ENCODE peak calls at places on chromosome 20, in six cellular contexts. X is mucosa of descending colon, P is body of pancreas, J is right lobe of liver, S is neural progenitor cell, I is PC-9. Y is an unnamed sample.

GRCh38 chr20:25147716-25148115 is 47.8 kb upstream of the ENTPD6 start:
- DNase-seq in X (no peak), P (no peak), J (no peak), S (no peak), I (no peak), Y (no peak)

GRCh38 chr20:32893263-32893877 is 34.6 kb downstream of the EFCAB8 start:
- DNase-seq in X (no peak), P (no peak), J (no peak), S (no peak), I (no peak), Y (peak)

GRCh38 chr20:50475879-50476292 is 34.3 kb upstream of the PTPN1 start:
- DNase-seq in X (peak), P (peak), J (no peak), S (no peak), I (peak), Y (no peak)

GRCh38 chr20:24160563-24161355 is 172.2 kb upstream of the GGTLC1 start:
- DNase-seq in X (peak), P (peak), J (no peak), S (peak), I (no peak), Y (peak)

GRCh38 chr20:49608752-49609670 is 41.1 kb upstream of the PTGIS start:
- DNase-seq in X (peak), P (peak), J (peak), S (peak), I (peak), Y (peak)

GRCh38 chr20:22827916-22828315 is 207.2 kb upstream of the SSTR4 start:
- DNase-seq in X (no peak), P (no peak), J (no peak), S (no peak), I (no peak), Y (no peak)

GRCh38 chr20:6489361-6490154 is 277.9 kb upstream of the BMP2 start:
- DNase-seq in X (peak), P (no peak), J (no peak), S (no peak), I (peak), Y (no peak)

GRCh38 chr20:24721891-24722530 is 227.1 kb upstream of the CST7 start:
- DNase-seq in X (no peak), P (no peak), J (no peak), S (no peak), I (no peak), Y (no peak)

GRCh38 chr20:3613821-3614440 is 49.3 kb downstream of the GFRA4 start:
- DNase-seq in X (no peak), P (no peak), J (no peak), S (peak), I (no peak), Y (no peak)

GRCh38 chr20:50226093-50226974 is 35.7 kb downstream of the CEBPB start:
- DNase-seq in X (no peak), P (no peak), J (peak), S (no peak), I (no peak), Y (peak)

GRCh38 chr20:2137552-2138201 is 36.0 kb downstream of the STK35 start:
- DNase-seq in X (no peak), P (no peak), J (no peak), S (no peak), I (no peak), Y (no peak)

GRCh38 chr20:49281059-49281912 is 3.4 kb upstream of the ZNFX1 start:
- DNase-seq in X (no peak), P (no peak), J (no peak), S (peak), I (peak), Y (no peak)

GRCh38 chr20:1961374-1961773 is 32.5 kb downstream of the PDYN start:
- DNase-seq in X (no peak), P (no peak), J (no peak), S (no peak), I (no peak), Y (no peak)

GRCh38 chr20:14953736-14954135 is 616.3 kb upstream of the FLRT3 start:
- DNase-seq in X (no peak), P (no peak), J (no peak), S (no peak), I (no peak), Y (no peak)

GRCh38 chr20:24827603-24828295 is 121.3 kb upstream of the CST7 start:
- DNase-seq in X (no peak), P (no peak), J (no peak), S (no peak), I (no peak), Y (no peak)

GRCh38 chr20:16262594-16262993 is 310.7 kb downstream of the KIF16B start:
- DNase-seq in X (no peak), P (peak), J (no peak), S (no peak), I (no peak), Y (no peak)

GRCh38 chr20:16260911-16261310 is 312.3 kb downstream of the KIF16B start:
- DNase-seq in X (no peak), P (no peak), J (no peak), S (no peak), I (no peak), Y (no peak)

GRCh38 chr20:16263582-16263981 is 309.7 kb downstream of the KIF16B start:
- DNase-seq in X (no peak), P (no peak), J (no peak), S (no peak), I (no peak), Y (no peak)

GRCh38 chr20:16258766-16259165 is 314.5 kb downstream of the KIF16B start:
- DNase-seq in X (no peak), P (no peak), J (no peak), S (no peak), I (no peak), Y (no peak)

DNA sequence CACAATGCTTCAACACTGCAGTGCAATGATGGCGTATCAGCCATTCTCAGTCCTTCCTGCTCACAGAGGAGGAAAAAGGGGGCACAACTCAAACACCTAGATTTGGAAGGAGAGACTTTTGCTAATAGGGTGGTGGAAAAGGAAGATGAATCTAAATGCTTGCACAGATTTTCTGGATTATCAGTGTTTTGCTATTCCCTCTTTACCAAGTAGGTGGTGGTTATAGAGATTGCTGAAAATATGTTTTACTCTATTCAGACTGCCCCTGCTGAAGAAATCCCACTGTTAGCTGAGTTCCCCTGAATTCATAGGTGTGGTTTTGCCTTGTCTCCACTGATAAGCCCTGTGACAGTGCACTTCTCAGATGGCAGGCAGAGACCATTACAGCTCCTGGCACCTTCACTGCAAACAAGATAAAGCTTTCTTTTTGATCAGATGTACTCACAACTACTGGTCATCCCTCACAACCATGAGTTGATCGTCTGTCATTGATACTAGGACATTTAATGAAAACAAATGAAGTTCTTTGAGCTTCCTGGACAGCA is 311.4 kb downstream of the KIF16B start:
- DNase-seq in X (no peak), P (no peak), J (no peak), S (no peak), I (no peak), Y (no peak)
- H3K4me3 ChIP-seq in X (no peak), P (no peak), J (no peak), S (no peak), I (no peak), Y (no peak)

GRCh38 chr20:35454881-35455609 is at the start of gene CEP250:
- DNase-seq in X (peak), P (peak), J (peak), S (peak), I (peak), Y (peak)

GRCh38 chr20:35458388-35458787 is 3.0 kb downstream of the CEP250 start:
- DNase-seq in X (no peak), P (no peak), J (no peak), S (no peak), I (no peak), Y (no peak)

GRCh38 chr20:35448788-35449373 is 6.5 kb upstream of the CEP250 start:
- DNase-seq in X (no peak), P (no peak), J (no peak), S (no peak), I (no peak), Y (no peak)

GRCh38 chr20:35451295-35451694 is 4.1 kb upstream of the CEP250 start:
- DNase-seq in X (peak), P (no peak), J (no peak), S (no peak), I (no peak), Y (no peak)

GRCh38 chr20:35453647-35454046 is 1.8 kb upstream of the CEP250 start:
- DNase-seq in X (no peak), P (no peak), J (no peak), S (no peak), I (no peak), Y (no peak)
- H3K4me3 ChIP-seq in X (no peak), P (no peak), J (no peak), S (peak), I (peak), Y (no peak)

GRCh38 chr20:37385176-37385575 is 39.2 kb downstream of the SRC start:
- DNase-seq in X (no peak), P (no peak), J (no peak), S (no peak), I (no peak), Y (no peak)
- H3K4me3 ChIP-seq in X (no peak), P (no peak), J (no peak), S (no peak), I (no peak), Y (no peak)

DNA sequence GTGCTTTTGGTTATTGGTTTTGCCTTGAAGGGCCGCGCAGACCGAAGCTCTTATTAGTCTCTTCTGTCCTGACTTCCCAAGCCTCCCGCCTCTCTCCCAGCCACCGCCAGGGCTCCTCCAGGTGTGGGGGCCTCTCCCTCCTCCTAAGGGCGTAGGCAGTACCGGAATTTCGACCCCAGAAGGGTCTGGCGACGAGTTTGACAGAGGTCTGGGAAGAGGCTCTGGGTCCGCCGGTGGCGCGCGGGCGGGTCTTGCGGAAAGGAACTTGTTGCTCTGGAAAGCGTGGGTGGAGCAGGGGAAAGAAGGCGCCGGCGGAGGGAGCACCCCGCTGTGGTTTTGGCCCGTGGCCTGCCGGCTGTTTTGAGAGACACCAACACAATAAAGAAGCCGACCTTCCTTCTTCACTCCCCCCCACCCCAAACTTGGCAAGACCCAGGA is 1.8 kb downstream of the PCSK2 start:
- DNase-seq in X (no peak), P (no peak), J (peak), S (peak), I (no peak), Y (no peak)
- H3K4me3 ChIP-seq in X (no peak), P (no peak), J (no peak), S (peak), I (no peak), Y (no peak)

DNA sequence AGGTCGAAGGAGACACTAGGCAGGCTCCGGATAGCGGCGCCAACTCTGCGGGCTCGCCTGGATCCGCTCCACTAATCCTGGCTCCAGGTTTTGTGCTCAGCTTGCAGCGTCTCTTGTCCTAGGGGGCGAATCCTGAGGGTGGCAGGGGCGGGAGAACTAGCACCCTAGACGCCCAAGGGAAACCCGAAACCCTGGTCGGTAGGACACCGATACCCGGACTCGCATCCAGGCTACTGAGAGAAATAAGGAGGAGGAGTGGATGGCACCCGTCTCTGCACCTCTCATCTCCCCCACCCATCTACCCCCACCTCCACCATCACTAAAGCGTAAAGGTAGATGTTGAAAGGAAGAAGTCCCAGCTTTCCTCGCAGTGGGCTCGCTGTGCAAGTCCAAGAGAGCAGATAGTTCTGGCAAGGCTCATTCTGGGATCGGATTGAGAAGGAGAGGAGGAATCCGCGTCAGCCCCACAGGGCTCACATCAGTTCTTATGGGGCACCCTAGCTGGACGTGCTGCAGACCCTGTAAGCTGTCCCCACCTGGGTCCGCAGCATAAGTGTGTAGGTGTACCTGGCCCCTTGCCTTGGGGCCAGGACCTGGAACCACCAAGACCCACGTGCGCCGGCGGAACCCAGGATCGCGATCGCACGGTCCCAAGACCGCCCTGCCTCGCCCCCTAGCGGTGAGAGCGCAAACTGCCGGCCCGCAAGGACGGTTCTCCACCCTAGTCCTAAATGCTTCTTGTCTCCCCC is 6.9 kb downstream of the SLC32A1 start:
- DNase-seq in X (peak), P (peak), J (peak), S (peak), I (no peak), Y (peak)
- H3K4me3 ChIP-seq in X (no peak), P (no peak), J (peak), S (peak), I (no peak), Y (peak)

GRCh38 chr20:47348539-47349142 is 7.9 kb downstream of the ZMYND8 start:
- DNase-seq in X (no peak), P (no peak), J (no peak), S (peak), I (no peak), Y (no peak)
- H3K4me3 ChIP-seq in X (no peak), P (no peak), J (no peak), S (peak), I (no peak), Y (no peak)